ENCODE peak calls at places on chromosomes 4 and X, in five cellular contexts. A, S, B, Y and R are unnamed samples.

GRCh38 chr4:89298160-89298559 is 9.4 kb downstream of the GPRIN3 start:
- DNase-seq in S (no peak), Y (no peak), A (no peak), B (peak; percentile 49), R (no peak)

GRCh38 chr4:87848622-87849351 is 16.0 kb downstream of the MEPE start:
- DNase-seq in S (peak; percentile 61), A (no peak), B (peak; percentile 27), Y (peak; percentile 62), R (no peak)

GRCh38 chrX:68834371-68835103 is 5.7 kb downstream of the EFNB1 start:
- DNase-seq in S (no peak), Y (no peak), A (no peak), B (no peak), R (no peak)

GRCh38 chr4:7760706-7761105 is 179.0 kb downstream of the AFAP1 start:
- DNase-seq in S (no peak), Y (no peak), A (peak; percentile 44), B (no peak), R (no peak)

GRCh38 chr4:52856802-52857201 is 5.3 kb upstream of the RASL11B start:
- DNase-seq in B (no peak), A (no peak), Y (no peak), S (no peak), R (no peak)

GRCh38 chr4:54961357-54961975 is 163.9 kb downstream of the KDR start:
- DNase-seq in A (no peak), Y (peak; percentile 36), S (peak; percentile 34), B (peak; percentile 28), R (no peak)

GRCh38 chr4:182384496-182385155 is 141.4 kb downstream of the TENM3 start:
- DNase-seq in A (no peak), S (no peak), Y (no peak), B (no peak), R (no peak)

GRCh38 chr4:139267301-139267700 is 12.7 kb downstream of the MGARP start:
- DNase-seq in B (no peak), Y (no peak), A (no peak), S (no peak), R (no peak)

GRCh38 chr4:972651-973424 is 531 bp downstream of the DGKQ start:
- DNase-seq in Y (peak; percentile 11), A (no peak), B (peak; percentile 65), S (peak; percentile 53), R (no peak)

GRCh38 chrX:150547511-150548115 is 20.8 kb upstream of the MTM1 start:
- DNase-seq in S (no peak), Y (peak; percentile 49), B (no peak), A (peak; percentile 83), R (no peak)

GRCh38 chr4:164508836-164509235 is 245.1 kb upstream of the SMIM31 start:
- DNase-seq in Y (peak; percentile 9), B (no peak), S (no peak), A (no peak), R (no peak)